ENCODE peak calls at places on chromosome 12, in six cellular contexts. F is endodermal cell; R is activated B cell treated with CpG ODN at 0.5 μM for 24 hours; E is kidney; P is AG04450; G is CD8-positive, alpha-beta T cell. U is an unnamed sample.
A peak's percentile ranks its signal among the peaks of the same experiment; 100 is the strongest.

GRCh38 chr12:78167510-78167909 is 336.8 kb downstream of the NAV3 start:
- DNase-seq in E (no peak), F (no peak), R (no peak), G (no peak), P (no peak), U (no peak)

GRCh38 chr12:104222981-104223380 is 7.4 kb downstream of the TXNRD1 start:
- DNase-seq in F (no peak), P (no peak), R (no peak), E (no peak), G (no peak), U (no peak)

GRCh38 chr12:12081836-12082497 is 11.2 kb downstream of the BCL2L14 start:
- DNase-seq in R (no peak), E (no peak), F (peak; percentile 71), P (no peak), G (no peak), U (no peak)

GRCh38 chr12:79317184-79317847 is 373.4 kb downstream of the PAWR start:
- DNase-seq in G (no peak), P (no peak), E (no peak), F (no peak), R (no peak), U (no peak)

GRCh38 chr12:115158816-115159215 is 474.8 kb upstream of the TBX3 start:
- DNase-seq in E (no peak), G (no peak), P (no peak), F (peak; percentile 71), R (no peak), U (no peak)

GRCh38 chr12:58668831-58669230 is 251.5 kb downstream of the LRIG3 start:
- DNase-seq in F (no peak), R (no peak), E (no peak), P (no peak), G (no peak), U (no peak)

GRCh38 chr12:94458882-94459772 is 540 bp downstream of the CEP83 start:
- DNase-seq in P (no peak), E (no peak), R (no peak), G (no peak), F (no peak), U (no peak)

GRCh38 chr12:2973566-2973965 is 14.4 kb downstream of the TEAD4 start:
- DNase-seq in G (no peak), R (no peak), P (no peak), E (no peak), F (no peak), U (no peak)

GRCh38 chr12:28374556-28374955 is 184.3 kb downstream of the CCDC91 start:
- DNase-seq in F (no peak), R (no peak), P (no peak), G (no peak), E (no peak), U (no peak)

GRCh38 chr12:105729931-105730330 is 399.4 kb downstream of the C12orf75 start:
- DNase-seq in E (no peak), F (no peak), G (no peak), R (no peak), P (no peak), U (no peak)

GRCh38 chr12:117377758-117378157 is 16.3 kb upstream of the NOS1 start:
- DNase-seq in E (no peak), R (no peak), G (no peak), P (no peak), F (peak; percentile 80), U (no peak)

GRCh38 chr12:111285191-111285590 is 83.7 kb downstream of the PHETA1 start:
- DNase-seq in P (no peak), G (no peak), F (peak; percentile 81), E (no peak), R (no peak), U (no peak)

GRCh38 chr12:112664569-112664968 is 127.0 kb upstream of the RPH3A start:
- DNase-seq in E (no peak), F (peak; percentile 85), G (no peak), R (no peak), P (no peak), U (no peak)

GRCh38 chr12:25840678-25841077 is 117.8 kb upstream of the RASSF8 start:
- DNase-seq in R (no peak), G (no peak), P (no peak), F (no peak), E (no peak), U (no peak)

GRCh38 chr12:14214495-14214894 is 151.0 kb upstream of the ATF7IP start:
- DNase-seq in P (no peak), F (no peak), G (no peak), E (no peak), R (no peak), U (no peak)

GRCh38 chr12:71282020-71282419 is 124.2 kb upstream of the TSPAN8 start:
- DNase-seq in R (no peak), P (no peak), G (no peak), F (peak; percentile 82), E (no peak), U (no peak)

GRCh38 chr12:52582971-52583456 is 9.4 kb upstream of the KRT74 start:
- DNase-seq in G (peak; percentile 56), R (no peak), P (peak; percentile 3), F (peak; percentile 95), E (no peak), U (peak; percentile 10)

GRCh38 chr12:124294686-124295315 is at the start of gene RFLNA:
- DNase-seq in R (no peak), P (no peak), G (no peak), F (peak; percentile 84), E (no peak), U (no peak)

GRCh38 chr12:125324861-125325260 is 259.6 kb downstream of the AACS start:
- DNase-seq in R (no peak), P (no peak), G (no peak), E (no peak), F (peak; percentile 38), U (no peak)

GRCh38 chr12:31756977-31757420 is 28.2 kb upstream of the AMN1 start:
- DNase-seq in F (no peak), E (no peak), P (no peak), R (no peak), G (no peak), U (no peak)

GRCh38 chr12:3420693-3421092 is 70.3 kb upstream of the PRMT8 start:
- DNase-seq in F (peak; percentile 49), P (no peak), E (no peak), G (no peak), R (no peak), U (no peak)

GRCh38 chr12:132188451-132189298 is 44.4 kb downstream of the NOC4L start:
- DNase-seq in F (no peak), R (no peak), P (no peak), G (no peak), E (peak; percentile 74), U (no peak)

GRCh38 chr12:58794859-58795258 is 125.4 kb downstream of the LRIG3 start:
- DNase-seq in P (no peak), F (no peak), E (no peak), R (no peak), G (no peak), U (no peak)

GRCh38 chr12:125272252-125272980 is 207.2 kb downstream of the AACS start:
- DNase-seq in R (no peak), E (no peak), G (no peak), F (no peak), P (no peak), U (no peak)

GRCh38 chr12:1913377-1914115 is 4.9 kb downstream of the CACNA2D4 start:
- DNase-seq in E (no peak), P (no peak), G (no peak), F (peak; percentile 61), R (no peak), U (no peak)

GRCh38 chr12:57846577-57847319 is at the start of gene CTDSP2:
- DNase-seq in P (peak; percentile 96), G (peak; percentile 87), R (peak; percentile 81), E (peak; percentile 100), F (peak; percentile 100), U (peak; percentile 98)

GRCh38 chr12:57133013-57133569 is 4.8 kb downstream of the LRP1 start:
- DNase-seq in P (no peak), R (no peak), E (no peak), F (peak; percentile 69), G (no peak), U (no peak)

GRCh38 chr12:1828863-1829262 is 8.5 kb downstream of the LRTM2 start:
- DNase-seq in F (no peak), P (no peak), R (no peak), E (peak; percentile 53), G (no peak), U (no peak)

GRCh38 chr12:117060236-117060926 is 38.8 kb downstream of the TESC start:
- DNase-seq in E (no peak), P (no peak), R (no peak), F (peak; percentile 78), G (no peak), U (no peak)

GRCh38 chr12:14773685-14774073 is 29.6 kb downstream of the WBP11 start:
- DNase-seq in E (peak; percentile 81), P (no peak), R (peak; percentile 52), F (no peak), G (peak; percentile 27), U (no peak)

GRCh38 chr12:59651230-59651920 is 55.5 kb downstream of the SLC16A7 start:
- DNase-seq in F (no peak), R (no peak), E (no peak), P (no peak), G (no peak), U (no peak)

GRCh38 chr12:41661141-41661540 is 473.0 kb downstream of the PDZRN4 start:
- DNase-seq in P (no peak), R (no peak), F (peak; percentile 49), G (no peak), E (no peak), U (no peak)

GRCh38 chr12:41663487-41664258 is 475.6 kb downstream of the PDZRN4 start:
- DNase-seq in R (no peak), P (no peak), E (no peak), G (no peak), F (peak; percentile 55), U (no peak)
- TF ChIP-seq CTCF in R (no peak), P (peak; percentile 61), E (peak; percentile 68), G (no peak), F (peak; percentile 86), U (peak; percentile 13)

GRCh38 chr12:50162225-50162624 is 4.9 kb downstream of the CERS5 start:
- DNase-seq in G (no peak), F (no peak), E (no peak), P (no peak), R (no peak), U (no peak)

GRCh38 chr12:50166776-50167025 is 468 bp downstream of the CERS5 start:
- DNase-seq in F (no peak), E (no peak), G (peak; percentile 15), P (no peak), R (no peak), U (no peak)

GRCh38 chr12:50164963-50165362 is 2.2 kb downstream of the CERS5 start:
- DNase-seq in E (no peak), F (no peak), R (no peak), G (no peak), P (no peak), U (no peak)

GRCh38 chr12:50167026-50167742 is at the start of gene CERS5:
- DNase-seq in E (peak; percentile 100), R (peak; percentile 95), F (peak; percentile 100), P (peak; percentile 96), G (peak; percentile 93), U (peak; percentile 98)
- TF ChIP-seq CTCF in E (peak; percentile 33), R (no peak), F (peak; percentile 58), P (no peak), G (no peak), U (no peak)

GRCh38 chr12:90978117-90978770 is 23.3 kb upstream of the CCER1 start:
- DNase-seq in F (no peak), R (no peak), P (peak; percentile 56), G (no peak), E (no peak), U (peak; percentile 60)
- TF ChIP-seq CTCF in F (peak; percentile 88), R (no peak), P (peak; percentile 79), G (no peak), E (peak; percentile 59), U (peak; percentile 69)

GRCh38 chr12:95548056-95548538 is 3.2 kb downstream of the USP44 start:
- DNase-seq in R (peak; percentile 46), E (peak; percentile 76), F (peak; percentile 88), G (peak; percentile 4), P (no peak), U (no peak)
- TF ChIP-seq CTCF in R (no peak), E (no peak), F (no peak), G (no peak), P (no peak), U (no peak)

U was measured in AG09319.